ENCODE peak calls at places on chromosomes 4 and X, in five cellular contexts. U is BE2C; K is right lobe of liver; Q is CD8-positive, alpha-beta T cell; H is left lung. E is an unnamed sample.

GRCh38 chr4:93994175-93994994 is 165.8 kb downstream of the ATOH1 start:
- DNase-seq in U (no peak), Q (no peak), K (no peak), H (no peak), E (no peak)

GRCh38 chr4:168868044-168868855 is 141.8 kb downstream of the CBR4 start:
- DNase-seq in Q (no peak), H (no peak), U (no peak), K (no peak), E (no peak)

GRCh38 chr4:140469806-140470733 is 28.0 kb downstream of the MGAT4D start:
- DNase-seq in H (peak), U (no peak), K (no peak), Q (no peak), E (no peak)

GRCh38 chr4:155974476-155974749 is 20.7 kb upstream of the CTSO start:
- DNase-seq in H (no peak), K (no peak), U (no peak), Q (no peak), E (no peak)

GRCh38 chr4:112521123-112522116 is 5.4 kb upstream of the NEUROG2 start:
- DNase-seq in Q (no peak), H (peak), K (no peak), U (no peak), E (no peak)

GRCh38 chr4:128315756-128316520 is 28.3 kb upstream of the PGRMC2 start:
- DNase-seq in K (no peak), U (no peak), H (no peak), Q (no peak), E (no peak)

GRCh38 chrX:43581888-43582539 is 74.1 kb upstream of the MAOA start:
- DNase-seq in H (no peak), Q (no peak), K (no peak), U (no peak), E (no peak)

GRCh38 chrX:68292471-68292870 is 140.8 kb downstream of the OPHN1 start:
- DNase-seq in H (no peak), Q (no peak), U (no peak), K (no peak), E (no peak)

GRCh38 chr4:169963998-169964397 is 62.2 kb downstream of the MFAP3L start:
- DNase-seq in U (no peak), Q (no peak), H (no peak), K (no peak), E (no peak)

GRCh38 chr4:113080050-113080449 is 30.6 kb downstream of the ANK2 start:
- DNase-seq in H (peak), Q (no peak), K (no peak), U (no peak), E (no peak)

GRCh38 chr4:54109226-54110018 is 9.5 kb downstream of the GSX2 start:
- DNase-seq in U (no peak), K (peak), H (no peak), Q (no peak), E (no peak)

GRCh38 chrX:53254570-53255461 is 26.6 kb downstream of the IQSEC2 start:
- DNase-seq in U (no peak), K (no peak), Q (no peak), H (no peak), E (no peak)

GRCh38 chr4:18533262-18533775 is 511.8 kb upstream of the LCORL start:
- DNase-seq in H (no peak), K (no peak), U (no peak), Q (no peak), E (no peak)

GRCh38 chr4:13483142-13484044 is 747 bp downstream of the RAB28 start:
- DNase-seq in Q (peak), U (peak), K (no peak), H (no peak), E (no peak)

GRCh38 chr4:84796388-84796787 is 170.1 kb downstream of the WDFY3 start:
- DNase-seq in H (no peak), U (peak), Q (no peak), K (no peak), E (no peak)

GRCh38 chr4:114386637-114387233 is 211.9 kb upstream of the UGT8 start:
- DNase-seq in Q (no peak), K (no peak), U (peak), H (no peak), E (peak)

GRCh38 chrX:57772637-57773036 is 92.6 kb upstream of the NLRP2B start:
- DNase-seq in Q (no peak), U (no peak), K (no peak), H (no peak), E (no peak)

GRCh38 chrX:69556094-69557011 is 52.2 kb downstream of the NALF2 start:
- DNase-seq in K (no peak), H (no peak), Q (no peak), U (no peak), E (no peak)

GRCh38 chrX:50697691-50698090 is 116.3 kb downstream of the SHROOM4 start:
- DNase-seq in U (no peak), H (no peak), K (no peak), Q (no peak), E (no peak)

GRCh38 chr4:115986573-115986972 is 873.2 kb upstream of the NDST4 start:
- DNase-seq in U (no peak), K (no peak), Q (no peak), H (no peak), E (no peak)

GRCh38 chr4:18033111-18034085 is 11.8 kb upstream of the LCORL start:
- DNase-seq in H (no peak), U (no peak), K (no peak), Q (no peak), E (no peak)

GRCh38 chr4:53863163-53863562 is 201.2 kb downstream of the CHIC2 start:
- DNase-seq in K (no peak), H (no peak), U (no peak), Q (no peak), E (no peak)

GRCh38 chr4:8762951-8763735 is 108.5 kb downstream of the HMX1 start:
- DNase-seq in U (peak), H (peak), K (peak), Q (no peak), E (no peak)

GRCh38 chrX:42976729-42977366 is 198.9 kb upstream of the PPP1R2C start:
- DNase-seq in H (no peak), Q (no peak), K (no peak), U (no peak), E (no peak)

GRCh38 chrX:110044531-110045249 is 41.8 kb downstream of the TMEM164 start:
- DNase-seq in K (no peak), Q (no peak), U (no peak), H (no peak), E (no peak)

GRCh38 chr4:159777689-159778088 is 674.8 kb downstream of the RAPGEF2 start:
- DNase-seq in H (no peak), Q (no peak), K (no peak), U (no peak), E (no peak)

GRCh38 chrX:113400193-113400704 is 559.6 kb upstream of the AMOT start:
- DNase-seq in K (no peak), H (no peak), U (no peak), Q (no peak), E (no peak)

GRCh38 chr4:56505269-56506109 is at the start of gene ARL9:
- DNase-seq in U (peak), Q (peak), K (peak), H (peak), E (no peak)

GRCh38 chr4:124028172-124028571 is 631.6 kb downstream of the SPRY1 start:
- DNase-seq in K (no peak), H (no peak), Q (no peak), U (no peak), E (no peak)

GRCh38 chr4:17854076-17854475 is 43.3 kb downstream of the NCAPG start:
- DNase-seq in U (no peak), H (no peak), K (no peak), Q (no peak), E (peak)

GRCh38 chrX:45232139-45232538 is 31.5 kb upstream of the DIPK2B start:
- DNase-seq in Q (no peak), H (no peak), U (no peak), K (no peak), E (no peak)

DNA sequence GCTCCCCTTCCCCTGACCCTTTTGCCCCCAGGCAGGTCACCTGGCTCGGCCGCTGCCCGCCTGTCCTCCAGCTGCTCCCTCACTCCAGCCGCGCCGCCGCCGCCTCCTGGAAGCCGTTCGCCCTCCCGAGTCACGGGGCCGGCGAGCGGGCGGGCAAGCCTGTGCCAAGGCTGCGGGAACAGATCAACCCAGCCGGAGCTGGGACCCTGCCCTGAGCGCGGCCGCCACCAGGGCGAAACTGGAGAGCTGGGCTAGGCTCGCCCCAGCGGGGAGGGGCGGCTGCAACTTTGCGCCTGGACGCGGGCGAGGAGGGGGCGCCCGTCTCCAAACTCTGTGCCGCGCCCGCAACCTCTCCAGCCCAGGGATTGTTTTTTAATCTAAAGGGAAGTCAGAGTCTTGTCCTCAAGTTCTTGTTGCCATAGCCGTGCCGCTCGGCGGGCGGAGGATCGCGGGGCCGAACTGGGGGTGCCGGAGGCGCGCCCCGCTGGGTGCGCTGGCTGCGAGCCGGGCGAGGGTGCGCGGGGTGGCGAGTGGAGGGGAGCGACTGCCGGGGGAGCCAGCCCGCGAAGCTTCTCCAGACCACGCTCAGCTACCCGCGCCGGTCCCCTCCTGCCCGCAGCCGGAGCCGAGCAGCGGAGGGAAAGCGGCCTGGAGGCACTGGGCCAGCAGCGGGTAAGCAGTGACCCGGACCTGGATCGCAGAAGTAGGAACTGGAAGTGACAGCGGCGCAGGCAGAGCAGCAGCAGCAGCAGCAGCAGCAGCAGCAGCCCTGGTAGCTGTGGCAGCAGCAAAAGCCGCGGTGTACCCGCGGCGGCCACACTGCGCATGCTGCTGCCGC is 13.4 kb downstream of the ARHGEF6 start:
- DNase-seq in Q (peak), K (peak), U (peak), H (peak), E (peak)
- H3K4me3 ChIP-seq in Q (peak), K (peak), U (peak), H (peak), E (peak)

GRCh38 chr4:188663369-188663768 is 524.1 kb downstream of the TRIML1 start:
- DNase-seq in Q (no peak), K (no peak), H (no peak), U (no peak), E (no peak)

GRCh38 chr4:188661502-188661901 is 522.3 kb downstream of the TRIML1 start:
- DNase-seq in H (no peak), U (no peak), Q (no peak), K (no peak), E (no peak)

GRCh38 chr4:188657365-188657764 is 518.1 kb downstream of the TRIML1 start:
- DNase-seq in K (no peak), Q (no peak), H (no peak), U (no peak), E (no peak)

GRCh38 chr4:188660796-188661195 is 521.6 kb downstream of the TRIML1 start:
- DNase-seq in U (no peak), Q (no peak), K (no peak), H (no peak), E (no peak)

DNA sequence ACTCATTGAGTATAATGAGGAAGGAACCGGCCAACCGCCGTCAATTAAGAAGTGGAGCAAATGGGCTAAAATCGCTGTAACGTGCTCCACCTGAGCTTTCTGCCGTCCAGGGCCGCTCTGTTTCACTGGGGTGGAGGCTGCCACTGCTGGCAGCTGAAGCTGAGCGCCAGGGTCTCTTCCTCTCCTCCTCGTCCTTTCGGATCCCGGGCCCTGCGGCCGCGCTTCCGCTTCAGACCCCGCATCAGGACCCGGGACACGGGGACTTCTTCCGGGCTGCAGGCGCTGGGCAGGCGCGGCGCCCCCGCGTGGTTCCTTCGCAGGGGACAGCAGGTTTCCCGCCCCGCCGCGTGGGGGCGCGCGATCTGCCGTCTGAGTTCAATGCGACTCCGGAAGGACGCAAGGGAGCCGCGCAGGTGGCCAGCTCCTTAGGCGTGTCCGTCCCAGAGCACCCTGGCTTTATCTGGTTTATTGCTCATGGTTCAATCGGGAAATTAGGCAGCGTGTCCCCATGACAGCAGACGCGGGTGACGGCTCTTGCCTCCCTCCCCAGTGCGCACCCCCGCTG is 519.8 kb downstream of the TRIML1 start:
- DNase-seq in H (peak), K (no peak), Q (no peak), U (no peak), E (no peak)
- TF ChIP-seq CTCF in H (no peak), K (no peak), Q (no peak), U (no peak), E (peak)

GRCh38 chr4:150938417-150938816 is 76.7 kb downstream of the LRBA start:
- DNase-seq in H (no peak), K (no peak), U (no peak), Q (no peak), E (no peak)
- H3K4me3 ChIP-seq in H (no peak), K (no peak), U (no peak), Q (no peak), E (no peak)

GRCh38 chrX:154914052-154914451 is 27.9 kb downstream of the F8A1 start:
- DNase-seq in K (no peak), U (no peak), Q (no peak), H (no peak), E (no peak)

DNA sequence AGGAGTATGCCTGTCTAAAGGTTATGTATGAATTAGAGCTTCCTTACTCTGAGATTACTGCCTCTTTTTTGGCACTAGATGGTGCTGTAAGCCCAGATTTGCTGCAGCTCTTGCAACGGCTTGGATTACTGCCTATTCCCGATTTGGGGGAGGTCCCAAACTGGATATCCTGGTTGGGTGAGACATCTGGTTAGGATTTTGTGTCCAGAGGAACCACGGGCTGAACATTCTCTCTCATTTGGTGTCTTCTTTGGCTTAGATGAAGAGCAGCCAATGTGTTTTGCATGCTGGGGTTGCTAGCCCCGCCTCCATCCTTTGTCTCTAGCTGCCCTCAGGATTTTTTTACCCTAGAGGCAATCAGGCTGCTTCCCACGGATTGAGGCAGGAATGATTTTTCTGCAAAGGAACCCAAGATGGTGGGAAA is 31.9 kb downstream of the F8A1 start:
- DNase-seq in U (peak), K (no peak), H (no peak), Q (peak), E (peak)
- TF ChIP-seq CTCF in U (peak), K (peak), H (peak), Q (peak), E (peak)

GRCh38 chr4:59314637-59315036 is 1885.5 kb upstream of the ADGRL3 start:
- DNase-seq in K (no peak), Q (no peak), H (no peak), U (no peak), E (peak)
- H3K4me3 ChIP-seq in K (no peak), Q (no peak), H (no peak), U (no peak), E (no peak)

GRCh38 chrX:39152106-39152649 is 350.9 kb downstream of the MID1IP1 start:
- DNase-seq in U (peak), Q (peak), K (no peak), H (peak), E (no peak)
- TF ChIP-seq CTCF in U (peak), Q (peak), K (peak), H (no peak), E (peak)

DNA sequence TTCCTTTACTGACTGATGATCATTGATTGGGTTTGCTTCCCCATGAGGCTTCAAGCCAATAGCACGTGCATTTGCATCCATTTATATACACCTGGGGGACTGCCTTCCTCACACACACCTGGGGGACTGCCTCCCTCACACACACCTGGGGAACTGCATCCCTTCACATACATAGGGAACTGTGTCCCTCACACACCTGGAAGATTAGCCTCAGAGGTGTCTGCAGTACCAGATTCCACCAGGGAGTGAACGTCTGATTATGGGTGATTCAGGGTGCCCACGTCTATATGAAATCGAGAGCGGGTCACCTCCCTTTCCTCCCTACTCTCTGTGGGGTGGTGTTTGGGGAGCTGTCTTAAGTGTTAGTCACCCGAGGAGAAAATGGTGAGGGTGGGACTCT is 16.9 kb downstream of the CD99 start:
- DNase-seq in U (no peak), K (no peak), Q (no peak), H (no peak), E (no peak)
- H3K4me3 ChIP-seq in U (no peak), K (no peak), Q (no peak), H (no peak), E (no peak)

DNA sequence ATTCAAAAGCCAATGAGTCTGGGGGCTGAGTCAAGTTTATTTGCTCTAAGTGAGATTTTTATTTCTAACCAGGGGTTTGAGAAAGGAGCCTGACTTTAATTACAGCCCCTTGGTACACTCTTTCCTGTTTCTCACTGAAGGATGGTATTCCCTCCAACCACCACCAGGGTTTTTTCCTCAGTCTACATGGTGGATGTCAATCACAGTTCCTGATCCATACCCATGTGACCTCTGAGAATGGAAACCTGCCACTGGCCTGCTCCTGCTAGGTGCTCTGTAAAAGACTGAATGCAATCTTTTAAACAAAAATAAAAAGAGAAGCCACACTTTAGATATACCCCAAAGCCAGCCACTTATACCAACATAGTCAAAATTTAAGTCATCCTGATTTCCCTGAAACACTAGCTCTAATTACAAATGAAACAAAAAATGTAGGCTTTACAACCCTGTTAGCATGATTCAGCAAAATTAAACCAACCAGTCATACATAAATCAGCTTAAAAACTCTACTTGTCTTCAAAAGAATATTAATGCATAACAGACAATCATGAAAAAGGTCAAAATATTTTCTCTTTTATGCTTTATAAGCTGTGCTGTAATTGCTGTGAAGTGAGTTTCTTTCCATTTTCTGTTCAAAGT is 112.1 kb upstream of the NWD2 start:
- DNase-seq in Q (no peak), H (no peak), K (no peak), U (no peak), E (no peak)
- TF ChIP-seq CTCF in Q (no peak), H (no peak), K (no peak), U (no peak), E (no peak)

GRCh38 chrX:101931494-101932248 is at the start of gene ZMAT1:
- DNase-seq in Q (peak), K (peak), U (peak), H (peak), E (peak)

GRCh38 chrX:101931104-101931493 is 728 bp downstream of the ZMAT1 start:
- DNase-seq in K (no peak), H (no peak), U (no peak), Q (no peak), E (no peak)

DNA sequence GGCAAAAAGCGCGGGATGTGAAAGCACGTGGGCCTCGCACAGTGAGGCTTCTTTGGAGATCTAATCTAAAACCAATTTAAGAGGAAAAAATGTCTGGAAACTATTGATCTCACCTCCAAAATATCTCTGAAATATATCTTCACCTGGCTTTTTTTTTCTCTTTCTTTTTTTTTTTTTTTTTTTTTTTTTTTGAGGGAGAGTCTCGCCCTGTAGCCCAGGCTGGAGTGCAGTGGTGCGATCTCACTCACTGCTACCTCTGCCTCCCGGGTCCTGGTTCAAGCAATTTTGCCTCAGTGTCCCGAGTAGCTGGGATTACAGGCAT is 383 bp upstream of the ZMAT1 start:
- DNase-seq in H (no peak), K (no peak), Q (no peak), U (no peak), E (no peak)
- H3K4me3 ChIP-seq in H (peak), K (no peak), Q (peak), U (no peak), E (peak)